ENCODE peak calls at places on chromosomes 7 and 10, in four cellular contexts. P, G, V and Y are unnamed samples.

GRCh38 chr10:112701528-112702295 is 248.3 kb upstream of the TCF7L2 start:
- DNase-seq in P (no peak), V (no peak), G (no peak), Y (no peak)

GRCh38 chr7:90455163-90456030 is 14.0 kb upstream of the PTTG1IP2 start:
- DNase-seq in P (peak; percentile 53), V (peak; percentile 71), G (peak; percentile 76), Y (no peak)

GRCh38 chr10:1116051-1116450 is 59.9 kb downstream of the WDR37 start:
- DNase-seq in G (no peak), V (no peak), P (no peak), Y (no peak)

GRCh38 chr7:108190891-108191290 is 60.7 kb upstream of the LAMB4 start:
- DNase-seq in G (no peak), V (no peak), P (no peak), Y (no peak)

GRCh38 chr10:78335691-78336401 is 302.2 kb downstream of the RPS24 start:
- DNase-seq in G (no peak), P (peak; percentile 84), V (no peak), Y (no peak)

GRCh38 chr10:43653746-43654145 is 5.1 kb upstream of the ZNF32 start:
- DNase-seq in G (peak; percentile 71), P (no peak), V (no peak), Y (no peak)

GRCh38 chr10:85319826-85320225 is 991.4 kb downstream of the CCSER2 start:
- DNase-seq in V (peak; percentile 81), P (no peak), G (no peak), Y (no peak)

GRCh38 chr10:86263209-86263608 is 103.4 kb downstream of the GRID1 start:
- DNase-seq in G (no peak), V (no peak), P (no peak), Y (no peak)

GRCh38 chr10:79610601-79611191 is at the start of gene SFTPA1:
- DNase-seq in P (no peak), V (no peak), G (no peak), Y (no peak)

GRCh38 chr7:157043745-157044144 is 33.3 kb upstream of the MNX1 start:
- DNase-seq in P (no peak), V (no peak), G (no peak), Y (no peak)

GRCh38 chr10:29753283-29753682 is 118.5 kb upstream of the SVIL start:
- DNase-seq in V (no peak), P (no peak), G (no peak), Y (no peak)

GRCh38 chr7:3210531-3210930 is 90.5 kb upstream of the SDK1 start:
- DNase-seq in V (no peak), G (no peak), P (no peak), Y (no peak)

GRCh38 chr7:5139998-5140397 is 50.0 kb upstream of the WIPI2 start:
- DNase-seq in G (peak; percentile 54), V (peak; percentile 4), P (no peak), Y (peak; percentile 53)

GRCh38 chr7:768881-769504 is 41.9 kb upstream of the PRKAR1B start:
- DNase-seq in G (peak; percentile 74), V (no peak), P (peak; percentile 91), Y (peak; percentile 57)

GRCh38 chr7:42233166-42233565 is 3.8 kb downstream of the GLI3 start:
- DNase-seq in G (peak; percentile 68), V (no peak), P (no peak), Y (no peak)

GRCh38 chr7:1242601-1243289 is 10.1 kb downstream of the UNCX start:
- DNase-seq in P (no peak), V (no peak), G (no peak), Y (peak; percentile 74)